ENCODE peak calls at places on chromosomes 1 and 21, in nine cellular contexts. X is H9, I is heart right ventricle, Z is fibroblast of lung, P is psoas muscle, T is lung, V is adrenal gland, Q is right atrium auricular region, G is tibial artery. U is an unnamed sample.
A peak's percentile ranks its signal among the peaks of the same experiment; 100 is the strongest.

GRCh38 chr1:28926629-28927441 is 12.5 kb downstream of the EPB41 start:
- DNase-seq in X (no peak), Q (no peak), P (no peak), Z (no peak), V (no peak), I (no peak), T (no peak), G (no peak), U (no peak)

GRCh38 chr1:184396081-184396480 is 9.3 kb downstream of the C1orf21 start:
- DNase-seq in Q (no peak), X (no peak), V (no peak), I (no peak), T (no peak), Z (no peak), G (no peak), P (no peak), U (no peak)

GRCh38 chr1:20723537-20724363 is 5.9 kb upstream of the KIF17 start:
- DNase-seq in V (peak; percentile 39), I (no peak), Z (no peak), G (peak; percentile 58), P (peak; percentile 50), X (peak; percentile 25), Q (no peak), T (no peak), U (no peak)

GRCh38 chr1:10325521-10325920 is 73.3 kb upstream of the PGD start:
- DNase-seq in V (no peak), X (no peak), I (no peak), Z (no peak), Q (no peak), G (no peak), T (no peak), P (no peak), U (no peak)

GRCh38 chr1:64203420-64203819 is at the start of gene UBE2U:
- DNase-seq in X (no peak), V (no peak), T (no peak), I (no peak), Q (no peak), Z (no peak), G (no peak), P (peak; percentile 53), U (no peak)

GRCh38 chr21:35202431-35202830 is 153.3 kb upstream of the RUNX1 start:
- DNase-seq in Z (peak; percentile 61), I (no peak), G (no peak), P (no peak), V (no peak), T (no peak), X (no peak), Q (no peak), U (no peak)

GRCh38 chr1:178725603-178726517 is 816 bp downstream of the RALGPS2 start:
- DNase-seq in P (peak; percentile 66), T (peak; percentile 73), V (peak; percentile 92), Z (peak; percentile 74), Q (no peak), X (peak; percentile 85), I (peak; percentile 45), G (peak; percentile 66), U (peak; percentile 86)

GRCh38 chr1:23167353-23168078 is 1.1 kb downstream of the LUZP1 start:
- DNase-seq in P (peak; percentile 64), V (peak; percentile 64), Q (peak; percentile 60), X (peak; percentile 46), I (peak; percentile 55), T (peak; percentile 46), G (peak; percentile 73), Z (peak; percentile 63), U (peak; percentile 27)

GRCh38 chr1:56534252-56534651 is 45.1 kb downstream of the PLPP3 start:
- DNase-seq in Z (no peak), Q (no peak), V (no peak), X (no peak), I (no peak), T (no peak), P (no peak), G (no peak), U (no peak)

GRCh38 chr1:225923381-225923691 is 714 bp downstream of the PYCR2 start:
- DNase-seq in P (no peak), G (no peak), Z (no peak), T (no peak), Q (no peak), I (no peak), V (no peak), X (no peak), U (no peak)

GRCh38 chr1:95118019-95118499 is 904 bp downstream of the TLCD4 start:
- DNase-seq in X (peak; percentile 29), Q (no peak), P (peak; percentile 53), V (peak; percentile 58), G (no peak), I (no peak), Z (peak; percentile 7), T (peak; percentile 53), U (peak; percentile 38)

GRCh38 chr1:189036628-189037027 is 1441.0 kb downstream of the BRINP3 start:
- DNase-seq in I (no peak), Q (no peak), Z (no peak), P (no peak), X (no peak), T (no peak), G (no peak), V (no peak), U (no peak)

GRCh38 chr21:35051287-35051818 is 2.3 kb upstream of the RUNX1 start:
- DNase-seq in V (peak; percentile 86), P (peak; percentile 94), I (peak; percentile 77), G (peak; percentile 88), Q (peak; percentile 93), Z (peak; percentile 95), T (peak; percentile 92), X (peak; percentile 85), U (peak; percentile 34)

GRCh38 chr21:29181799-29182470 is 51.5 kb downstream of the MAP3K7CL start:
- DNase-seq in Q (no peak), P (no peak), G (no peak), Z (peak; percentile 95), V (peak; percentile 89), X (no peak), T (no peak), I (no peak), U (no peak)

GRCh38 chr1:186605762-186606350 is 74.4 kb downstream of the PTGS2 start:
- DNase-seq in V (no peak), G (no peak), I (no peak), Q (no peak), T (peak; percentile 48), Z (peak; percentile 60), X (peak; percentile 79), P (no peak), U (peak; percentile 43)

GRCh38 chr1:203524152-203524551 is 30.2 kb downstream of the OPTC start:
- DNase-seq in X (no peak), Z (no peak), P (no peak), I (no peak), G (no peak), Q (no peak), T (no peak), V (no peak), U (no peak)

GRCh38 chr1:91624331-91624730 is 123.7 kb downstream of the CDC7 start:
- DNase-seq in X (no peak), V (no peak), G (no peak), T (no peak), Z (no peak), I (no peak), Q (no peak), P (no peak), U (no peak)

GRCh38 chr1:41489561-41489960 is 5.1 kb upstream of the EDN2 start:
- DNase-seq in Z (no peak), X (no peak), V (no peak), G (no peak), P (no peak), T (no peak), I (no peak), Q (no peak), U (no peak)

GRCh38 chr1:37763791-37764741 is 854 bp downstream of the EPHA10 start:
- DNase-seq in Q (no peak), P (no peak), G (no peak), Z (peak; percentile 39), T (no peak), V (no peak), X (peak; percentile 81), I (no peak), U (peak; percentile 60)

DNA sequence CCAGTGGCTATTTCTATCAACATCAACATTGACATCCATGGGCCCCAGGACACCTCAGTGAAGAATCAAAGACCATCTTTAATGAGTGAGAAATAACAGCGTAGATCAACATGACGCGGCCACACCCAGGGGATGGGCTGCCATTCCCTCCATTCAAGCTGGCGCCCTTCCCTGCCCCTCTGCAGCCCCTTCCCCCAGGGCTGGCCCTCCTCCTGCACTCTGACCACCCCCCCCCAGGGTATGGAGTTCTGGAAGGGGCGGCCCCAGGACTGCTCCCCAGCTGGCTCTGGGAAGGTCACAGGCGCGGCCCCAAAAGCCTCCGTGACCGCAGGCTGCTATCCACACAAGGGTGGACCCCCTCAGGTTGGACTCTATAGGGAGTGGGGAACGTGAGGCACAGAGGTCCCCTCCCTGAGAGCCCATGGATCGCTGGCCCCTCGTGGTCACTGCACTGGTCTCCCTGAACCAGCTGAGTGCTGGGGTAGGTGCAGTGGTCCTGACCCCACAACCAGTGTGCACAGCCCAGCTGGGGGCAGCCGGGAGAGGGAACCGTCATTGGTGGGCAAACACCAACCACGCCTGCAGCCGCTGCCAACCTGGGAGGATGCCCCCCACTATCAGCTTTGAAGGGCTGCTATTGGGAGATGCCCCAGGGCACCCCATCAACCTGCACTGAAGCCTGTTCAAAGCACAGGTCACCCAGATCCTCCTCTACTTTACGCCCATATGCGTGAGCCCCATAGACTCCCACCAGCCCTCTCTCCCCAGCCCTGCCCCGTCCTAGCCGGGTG is 16.1 kb upstream of the GPR153 start:
- DNase-seq in Z (no peak), Q (no peak), I (no peak), T (no peak), P (no peak), X (no peak), V (no peak), G (no peak), U (no peak)
- H3K27ac ChIP-seq in Z (peak overlapping the region; percentile 94), Q (peak overlapping the region; percentile 95), I (peak overlapping the region; percentile 81), T (no peak overlapping the region), P (no peak overlapping the region), X (no peak overlapping the region), V (no peak overlapping the region), G (no peak overlapping the region), U (no peak overlapping the region)

DNA sequence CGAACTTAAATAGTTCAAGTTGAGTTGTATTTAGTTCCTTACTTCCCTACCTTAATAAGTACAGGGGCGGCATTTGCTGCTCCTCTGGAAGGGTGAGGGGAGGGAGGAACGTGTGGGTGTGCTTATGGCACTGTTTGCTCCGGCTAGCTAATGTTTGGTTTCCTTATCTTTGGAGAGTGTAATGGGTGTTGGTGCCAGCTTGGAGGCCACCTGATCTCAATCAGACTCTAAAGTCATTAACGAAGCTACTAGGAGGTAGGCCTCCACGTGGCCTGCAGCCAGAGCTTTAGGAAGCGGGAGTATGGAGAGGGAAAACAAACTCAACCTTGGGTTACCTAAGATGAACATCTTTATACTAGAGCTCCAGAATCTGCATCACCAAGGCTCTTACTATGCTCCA is 43.0 kb upstream of the RAP1A start:
- DNase-seq in I (no peak), Z (no peak), Q (no peak), G (no peak), P (no peak), X (no peak), V (no peak), T (peak; percentile 79), U (no peak)
- TF ChIP-seq CTCF in I (no peak), Z (no peak), Q (no peak), G (no peak), P (no peak), X (no peak), V (no peak), T (no peak), U (no peak)

GRCh38 chr1:3072948-3073519 is 4.0 kb downstream of the PRDM16 start:
- DNase-seq in X (no peak), Z (no peak), I (no peak), G (no peak), P (no peak), T (no peak), V (no peak), Q (no peak), U (no peak)
- H3K27me3 ChIP-seq in X (peaks cover 48% of the 10 kb centered on the region), Z (peaks cover 2% of the 10 kb centered on the region), I (peaks cover 21% of the 10 kb centered on the region), G (no peaks in the 10 kb centered on the region), P (peaks cover 9% of the 10 kb centered on the region), T (no peaks in the 10 kb centered on the region), V (peaks cover 53% of the 10 kb centered on the region), Q (peaks cover 15% of the 10 kb centered on the region), U (peaks cover 20% of the 10 kb centered on the region)

GRCh38 chr1:155195201-155196102 is 12.2 kb downstream of the THBS3 start:
- DNase-seq in V (no peak), X (no peak), Q (no peak), P (peak; percentile 64), I (no peak), T (no peak), Z (peak; percentile 10), G (no peak), U (peak; percentile 56)
- H3K27ac ChIP-seq in V (no peak overlapping the region), X (peak overlapping the region; percentile 37), Q (peak overlapping the region; percentile 81), P (no peak overlapping the region), I (peak overlapping the region; percentile 88), T (peak overlapping the region; percentile 52), Z (peak overlapping the region; percentile 94), G (peak overlapping the region; percentile 83), U (peak overlapping the region; percentile 88)

U was measured in WERI-Rb-1.